ENCODE peak calls at places on chromosomes 13 and 19, in five cellular contexts. V is tibial nerve, J is adrenal gland, O is ovary, M is psoas muscle. N is an unnamed sample. For H3K9me3, the result is how much of the 10 kb centered on the place peaks cover.

GRCh38 chr19:44718441-44719261 is 19.7 kb downstream of the CEACAM16 start:
- DNase-seq in V (no peak), J (peak), O (peak), M (peak), N (no peak)

GRCh38 chr13:105638446-105638845 is 897.0 kb downstream of the EFNB2 start:
- DNase-seq in V (no peak), J (no peak), O (no peak), M (no peak), N (no peak)

GRCh38 chr13:32045963-32046785 is 14.6 kb downstream of the FRY start:
- DNase-seq in V (no peak), J (peak), O (peak), M (no peak), N (peak)

GRCh38 chr19:32287811-32288227 is 57.6 kb upstream of the ZNF507 start:
- DNase-seq in V (peak), J (peak), O (peak), M (peak), N (peak)

GRCh38 chr19:35459414-35460082 is 11.5 kb downstream of the FFAR2 start:
- DNase-seq in V (no peak), J (peak), O (peak), M (peak), N (no peak)

GRCh38 chr13:21149568-21149967 is 26.8 kb downstream of the SKA3 start:
- DNase-seq in V (no peak), J (no peak), O (no peak), M (no peak), N (no peak)

GRCh38 chr13:83503424-83503823 is 378.9 kb downstream of the SLITRK1 start:
- DNase-seq in V (no peak), J (no peak), O (no peak), M (no peak), N (peak)

GRCh38 chr19:18091217-18091608 is 4.5 kb upstream of the IL12RB1 start:
- DNase-seq in V (no peak), J (peak), O (no peak), M (peak), N (no peak)

GRCh38 chr13:36912983-36913382 is 7.1 kb downstream of the SMAD9 start:
- DNase-seq in V (no peak), J (no peak), O (no peak), M (no peak), N (no peak)

GRCh38 chr13:27383104-27383921 is 41.1 kb upstream of the GTF3A start:
- DNase-seq in V (no peak), J (no peak), O (no peak), M (no peak), N (no peak)

GRCh38 chr13:30735025-30735967 is at the start of gene ALOX5AP:
- DNase-seq in V (no peak), J (no peak), O (no peak), M (no peak), N (no peak)

GRCh38 chr13:110832531-110832930 is 82.3 kb downstream of the ANKRD10 start:
- DNase-seq in V (no peak), J (no peak), O (no peak), M (no peak), N (no peak)

GRCh38 chr19:6023085-6023682 is 45.2 kb upstream of the RANBP3 start:
- DNase-seq in V (no peak), J (no peak), O (no peak), M (peak), N (no peak)

GRCh38 chr13:71643466-71643865 is 223.5 kb downstream of the DACH1 start:
- DNase-seq in V (no peak), J (no peak), O (no peak), M (no peak), N (no peak)

GRCh38 chr13:72255908-72256307 is 388.9 kb upstream of the DACH1 start:
- DNase-seq in V (no peak), J (peak), O (no peak), M (no peak), N (peak)

GRCh38 chr13:19663416-19663979 is 30.0 kb downstream of the MPHOSPH8 start:
- DNase-seq in V (no peak), J (no peak), O (no peak), M (no peak), N (no peak)

GRCh38 chr19:34316741-34317241 is 48.2 kb upstream of the GPI start:
- DNase-seq in V (no peak), J (no peak), O (no peak), M (no peak), N (no peak)

GRCh38 chr13:107866007-107866665 is 349.2 kb downstream of the LIG4 start:
- DNase-seq in V (no peak), J (no peak), O (no peak), M (no peak), N (peak)

GRCh38 chr13:40352807-40353562 is 313.5 kb downstream of the FOXO1 start:
- DNase-seq in V (no peak), J (peak), O (peak), M (peak), N (no peak)

GRCh38 chr13:60836821-60837220 is 439.8 kb downstream of the TDRD3 start:
- DNase-seq in V (no peak), J (no peak), O (no peak), M (no peak), N (no peak)

GRCh38 chr13:113466321-113466836 is 13.1 kb upstream of the ADPRHL1 start:
- DNase-seq in V (no peak), J (no peak), O (no peak), M (no peak), N (no peak)

GRCh38 chr13:60435762-60436374 is 38.8 kb downstream of the TDRD3 start:
- DNase-seq in V (no peak), J (no peak), O (no peak), M (no peak), N (no peak)

GRCh38 chr19:41377977-41378707 is 1.8 kb downstream of the TMEM91 start:
- DNase-seq in V (no peak), J (no peak), O (no peak), M (peak), N (peak)

GRCh38 chr19:6674868-6675305 is 4.9 kb upstream of the TNFSF14 start:
- DNase-seq in V (no peak), J (peak), O (no peak), M (peak), N (peak)

GRCh38 chr13:79519252-79519651 is 38.3 kb downstream of the NDFIP2 start:
- DNase-seq in V (no peak), J (no peak), O (no peak), M (no peak), N (no peak)

GRCh38 chr19:46115396-46116109 is 8.9 kb downstream of the IGFL3 start:
- DNase-seq in V (no peak), J (no peak), O (no peak), M (no peak), N (no peak)

GRCh38 chr19:752652-753517 is 2.0 kb downstream of the MISP start:
- DNase-seq in V (peak), J (peak), O (peak), M (peak), N (peak)

GRCh38 chr13:50730496-50731171 is 112.9 kb downstream of the DLEU7 start:
- DNase-seq in V (no peak), J (no peak), O (no peak), M (no peak), N (no peak)

GRCh38 chr13:99982741-99983400 is 1.3 kb downstream of the ZIC2 start:
- DNase-seq in V (no peak), J (no peak), O (no peak), M (no peak), N (peak)

GRCh38 chr13:30148171-30148754 is 159.1 kb downstream of the KATNAL1 start:
- DNase-seq in V (no peak), J (no peak), O (no peak), M (no peak), N (no peak)

GRCh38 chr19:15466851-15467733 is 2.7 kb upstream of the RASAL3 start:
- DNase-seq in V (no peak), J (no peak), O (no peak), M (no peak), N (peak)

GRCh38 chr13:48801255-48801654 is 147.5 kb downstream of the CYSLTR2 start:
- DNase-seq in V (no peak), J (no peak), O (no peak), M (no peak), N (no peak)

GRCh38 chr13:31925079-31925478 is 106.5 kb upstream of the FRY start:
- DNase-seq in V (no peak), J (no peak), O (no peak), M (no peak), N (no peak)

GRCh38 chr19:34220472-34221063 is 33.8 kb upstream of the GARRE1 start:
- DNase-seq in V (peak), J (peak), O (peak), M (no peak), N (peak)

GRCh38 chr19:42311612-42312160 is 1.4 kb upstream of the TMEM145 start:
- DNase-seq in V (no peak), J (no peak), O (no peak), M (no peak), N (no peak)

GRCh38 chr19:6788896-6789295 is 16.4 kb downstream of the VAV1 start:
- DNase-seq in V (no peak), J (no peak), O (no peak), M (no peak), N (no peak)

GRCh38 chr13:24147570-24147963 is 13.0 kb upstream of the SPATA13 start:
- DNase-seq in V (no peak), J (no peak), O (no peak), M (no peak), N (no peak)

GRCh38 chr19:49056101-49056901 is 1.2 kb downstream of the CGB7 start:
- DNase-seq in V (peak), J (no peak), O (peak), M (peak), N (peak)

DNA sequence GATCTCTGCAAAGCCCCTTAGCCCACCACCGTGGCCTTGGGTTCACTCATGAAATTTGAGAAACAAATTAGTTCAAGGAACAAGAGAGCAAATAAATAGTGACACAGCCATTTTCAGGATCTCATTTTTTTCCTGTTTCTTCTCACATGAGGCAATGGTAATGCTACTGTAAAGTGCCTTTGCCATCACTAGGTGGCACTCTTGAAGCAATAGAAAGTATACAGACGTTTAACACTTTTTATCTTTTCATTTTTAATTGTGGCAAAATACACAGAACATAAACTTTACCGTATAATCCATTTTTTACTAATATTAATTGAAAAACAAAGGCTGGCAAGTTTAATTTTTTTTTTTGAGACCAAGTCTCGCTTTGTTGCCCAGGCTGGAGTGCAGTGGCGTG is 76.9 kb upstream of the ZNF835 start:
- DNase-seq in V (no peak), J (peak), O (peak), M (no peak), N (peak)
- TF ChIP-seq CTCF in V (peak), J (peak), O (peak), M (peak), N (peak)

GRCh38 chr19:11475861-11476260 is 5.0 kb downstream of the ELAVL3 start:
- DNase-seq in V (no peak), J (no peak), O (no peak), M (no peak), N (no peak)

GRCh38 chr19:11480081-11480926 is 542 bp downstream of the ELAVL3 start:
- DNase-seq in V (no peak), J (no peak), O (no peak), M (no peak), N (no peak)

GRCh38 chr19:11479090-11479469 is 1.8 kb downstream of the ELAVL3 start:
- DNase-seq in V (no peak), J (no peak), O (no peak), M (no peak), N (no peak)

GRCh38 chr19:11479470-11480080 is 1.3 kb downstream of the ELAVL3 start:
- DNase-seq in V (no peak), J (no peak), O (no peak), M (peak), N (peak)

GRCh38 chr19:11478167-11479089 is 2.4 kb downstream of the ELAVL3 start:
- DNase-seq in V (no peak), J (no peak), O (no peak), M (no peak), N (no peak)
- H3K4me3 ChIP-seq in V (no peak), J (no peak), O (no peak), M (no peak), N (no peak)

GRCh38 chr19:28463493-28464053 is 749.4 kb downstream of the UQCRFS1 start:
- DNase-seq in V (no peak), J (no peak), O (no peak), M (no peak), N (no peak)

GRCh38 chr19:28469544-28469943 is 743.4 kb downstream of the UQCRFS1 start:
- DNase-seq in V (no peak), J (no peak), O (no peak), M (no peak), N (no peak)

GRCh38 chr19:28468701-28469459 is 744.1 kb downstream of the UQCRFS1 start:
- DNase-seq in V (no peak), J (no peak), O (no peak), M (no peak), N (no peak)

GRCh38 chr19:28466107-28467045 is 746.6 kb downstream of the UQCRFS1 start:
- DNase-seq in V (peak), J (peak), O (no peak), M (peak), N (peak)

DNA sequence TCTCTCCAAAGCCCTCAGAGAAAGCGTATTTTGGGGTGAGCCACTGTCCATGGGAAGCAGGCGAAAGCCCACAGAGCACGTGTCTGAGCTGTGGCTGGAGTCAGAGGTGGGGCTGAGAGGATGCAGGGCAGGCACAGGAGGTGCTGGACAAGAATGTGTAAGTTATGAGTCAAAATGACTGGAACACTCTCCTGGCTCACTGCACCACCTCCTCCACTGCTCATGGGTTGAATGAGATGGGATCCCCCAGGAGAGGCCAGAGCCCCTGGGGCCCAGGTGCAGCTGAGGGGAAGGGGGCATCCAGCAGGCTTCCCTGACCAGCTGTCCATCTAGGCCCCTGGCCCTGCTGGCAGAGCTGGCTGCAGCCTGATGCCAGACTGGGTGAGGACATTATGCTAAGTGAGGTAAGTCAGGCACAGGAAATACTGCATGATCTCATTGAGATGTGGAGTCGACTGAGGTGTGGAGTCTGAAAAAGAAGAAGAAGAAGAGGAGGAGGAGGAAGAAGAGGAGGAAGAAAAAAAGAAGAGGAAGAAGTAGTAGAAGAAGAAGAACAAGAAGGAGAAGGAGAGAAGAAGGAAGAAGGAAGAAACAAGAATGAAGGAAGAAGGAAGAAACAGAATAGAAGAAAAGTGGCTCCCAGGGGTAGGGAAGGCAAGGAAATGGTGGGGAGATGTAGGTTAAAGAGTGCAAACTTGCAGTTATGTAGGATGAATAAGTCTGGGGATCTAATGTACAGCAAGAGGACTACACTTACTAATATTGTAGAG is 747.4 kb downstream of the UQCRFS1 start:
- DNase-seq in V (no peak), J (no peak), O (no peak), M (no peak), N (no peak)
- H3K9me3 ChIP-seq in V (under half), J (under half), O (under half), M (under half), N (under half)

GRCh38 chr19:23436944-23437343 is 41.7 kb upstream of the ZNF91 start:
- DNase-seq in V (no peak), J (no peak), O (no peak), M (no peak), N (no peak)
- TF ChIP-seq CTCF in V (no peak), J (no peak), O (no peak), M (peak), N (peak)

GRCh38 chr19:3071764-3072163 is 9.5 kb upstream of the TLE5 start:
- DNase-seq in V (no peak), J (no peak), O (no peak), M (no peak), N (no peak)

GRCh38 chr19:3073159-3073563 is 10.9 kb upstream of the TLE5 start:
- DNase-seq in V (no peak), J (peak), O (peak), M (peak), N (peak)

GRCh38 chr19:3073931-3074595 is 11.8 kb upstream of the TLE5 start:
- DNase-seq in V (no peak), J (peak), O (peak), M (no peak), N (peak)

GRCh38 chr19:3079578-3079977 is 14.6 kb upstream of the GNA11 start:
- DNase-seq in V (no peak), J (no peak), O (no peak), M (no peak), N (no peak)

GRCh38 chr19:3075605-3076431 is 13.5 kb upstream of the TLE5 start:
- DNase-seq in V (no peak), J (peak), O (peak), M (peak), N (peak)
- H3K4me3 ChIP-seq in V (no peak), J (no peak), O (no peak), M (no peak), N (peak)

GRCh38 chr13:29118471-29118870 is 298.3 kb downstream of the MTUS2 start:
- DNase-seq in V (no peak), J (no peak), O (no peak), M (no peak), N (no peak)
- H3K9me3 ChIP-seq in V (under half), J (under half), O (under half), M (under half), N (under half)

DNA sequence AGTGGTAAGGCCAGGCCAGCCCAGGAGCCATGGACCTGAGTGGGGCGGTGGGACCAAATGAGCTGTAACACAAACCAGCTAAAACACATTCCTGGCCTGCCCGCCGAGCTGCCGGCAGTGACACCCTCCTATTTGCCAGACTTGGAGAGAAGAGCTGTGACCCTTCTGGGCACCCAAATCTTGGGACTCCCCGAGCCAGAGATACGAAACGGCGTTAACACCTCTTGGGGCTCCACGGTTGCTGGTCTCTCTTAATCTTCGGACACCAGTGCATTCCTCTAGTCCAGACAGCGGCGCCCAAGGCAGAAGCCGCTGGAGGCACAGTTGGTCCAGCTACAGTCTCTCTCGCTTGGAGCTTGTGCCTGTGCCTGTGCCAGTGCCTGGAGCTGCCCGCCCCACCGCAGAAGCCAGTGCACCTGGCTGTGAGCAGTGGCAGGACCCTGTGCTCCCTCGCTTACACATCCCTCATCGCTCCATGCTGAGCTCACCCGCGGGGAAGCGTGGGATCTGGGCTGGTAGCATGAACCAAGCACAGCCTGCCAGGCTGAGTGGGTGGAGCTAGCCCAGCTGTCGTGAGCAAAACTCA is 147.2 kb upstream of the KLHL1 start:
- DNase-seq in V (no peak), J (no peak), O (no peak), M (no peak), N (no peak)
- TF ChIP-seq CTCF in V (no peak), J (no peak), O (no peak), M (no peak), N (no peak)

DNA sequence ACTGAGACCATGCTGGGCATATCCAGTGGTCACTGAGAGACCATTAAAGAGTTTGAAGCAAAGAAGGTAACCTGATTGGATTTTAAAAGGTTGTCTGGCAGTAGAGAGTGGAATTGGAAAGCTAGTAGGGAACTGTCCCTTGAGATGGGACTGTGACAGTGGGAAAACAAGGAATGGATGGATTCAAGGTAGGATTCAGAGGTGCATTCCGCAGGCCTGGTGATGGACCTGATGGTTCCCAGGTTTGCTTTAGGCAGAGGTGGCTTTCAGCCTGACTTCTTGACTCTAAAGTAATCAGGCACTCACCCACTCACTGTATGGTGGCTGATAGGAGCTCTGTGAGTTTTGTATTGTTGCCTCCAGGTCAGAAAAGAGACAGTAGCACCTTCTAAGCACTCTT is 73.0 kb downstream of the DHRS12 start:
- DNase-seq in V (no peak), J (no peak), O (no peak), M (no peak), N (no peak)
- H3K4me3 ChIP-seq in V (no peak), J (no peak), O (no peak), M (no peak), N (no peak)

DNA sequence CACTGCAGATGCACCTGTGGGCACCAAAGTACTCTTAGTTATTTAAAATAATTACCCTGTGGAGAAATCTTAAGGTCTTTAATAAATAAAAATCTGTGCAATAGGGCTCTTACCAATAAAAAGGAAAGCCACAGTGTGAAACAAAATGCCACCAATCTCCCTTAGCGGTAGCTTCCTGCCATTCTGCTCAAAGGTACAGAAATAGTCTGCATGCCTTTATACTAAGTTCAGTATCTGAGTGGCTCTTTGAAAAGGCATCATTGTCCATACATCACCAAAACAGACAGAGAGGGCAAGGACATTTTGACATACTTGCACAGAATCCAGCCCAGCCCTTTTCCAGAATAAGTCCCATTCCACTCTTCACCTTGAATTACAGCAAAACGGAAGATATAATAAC is 161.0 kb downstream of the KLF12 start:
- DNase-seq in V (no peak), J (no peak), O (no peak), M (no peak), N (no peak)
- H3K9me3 ChIP-seq in V (under half), J (under half), O (under half), M (under half), N (under half)

N was measured in A673.